ENCODE peak calls at places on chromosome 12, in five cellular contexts. W is left ventricle myocardium inferior, D is AG04450, V is tibial artery, B is Peyer's patch. O is an unnamed sample.

GRCh38 chr12:95533985-95534384 is 17.3 kb downstream of the USP44 start:
- DNase-seq in V (no peak), W (no peak), D (no peak), B (no peak), O (no peak)

GRCh38 chr12:2083008-2083407 is 30.2 kb downstream of the CACNA1C start:
- DNase-seq in B (no peak), W (no peak), D (no peak), V (no peak), O (no peak)

GRCh38 chr12:128661216-128661550 is 162.6 kb downstream of the SLC15A4 start:
- DNase-seq in V (no peak), B (no peak), D (no peak), W (no peak), O (no peak)

GRCh38 chr12:32828552-32828951 is 68.0 kb downstream of the PKP2 start:
- DNase-seq in D (no peak), B (no peak), V (no peak), W (no peak), O (no peak)

GRCh38 chr12:102964872-102965271 is 7.4 kb downstream of the ASCL1 start:
- DNase-seq in V (no peak), W (no peak), B (peak), D (no peak), O (peak)

GRCh38 chr12:55142896-55143870 is 17.0 kb downstream of the OR9K2 start:
- DNase-seq in V (no peak), W (no peak), D (no peak), B (no peak), O (peak)

GRCh38 chr12:79409562-79409961 is 281.2 kb downstream of the PAWR start:
- DNase-seq in V (no peak), W (no peak), B (no peak), D (peak), O (peak)

GRCh38 chr12:49627752-49628360 is 4.5 kb downstream of the PRPF40B start:
- DNase-seq in D (no peak), B (no peak), W (no peak), V (no peak), O (peak)

GRCh38 chr12:101715045-101715444 is 17.6 kb downstream of the CHPT1 start:
- DNase-seq in B (no peak), V (no peak), D (no peak), W (no peak), O (no peak)

GRCh38 chr12:54988402-54989054 is 4.0 kb upstream of the TESPA1 start:
- DNase-seq in B (peak), D (no peak), V (no peak), W (peak), O (peak)

GRCh38 chr12:66942741-66943465 is 264.0 kb upstream of the GRIP1 start:
- DNase-seq in B (no peak), D (no peak), V (no peak), W (no peak), O (no peak)

GRCh38 chr12:8099235-8099634 is 17.2 kb downstream of the NECAP1 start:
- DNase-seq in V (no peak), W (no peak), D (no peak), B (no peak), O (no peak)

GRCh38 chr12:63021126-63021525 is 86.2 kb upstream of the PPM1H start:
- DNase-seq in D (no peak), B (no peak), V (no peak), W (no peak), O (no peak)

GRCh38 chr12:94186461-94187237 is 38.3 kb downstream of the PLXNC1 start:
- DNase-seq in B (no peak), D (peak), V (peak), W (peak), O (no peak)

GRCh38 chr12:64390275-64390851 is at the start of gene C12orf56:
- DNase-seq in W (no peak), D (no peak), B (peak), V (no peak), O (peak)

GRCh38 chr12:52037248-52037861 is 13.9 kb upstream of the NR4A1 start:
- DNase-seq in B (peak), D (no peak), V (peak), W (peak), O (peak)

GRCh38 chr12:67456281-67456918 is 187.2 kb downstream of the CAND1 start:
- DNase-seq in B (no peak), V (no peak), D (peak), W (no peak), O (peak)

GRCh38 chr12:107236824-107237467 is 143.6 kb upstream of the CRY1 start:
- DNase-seq in D (peak), V (no peak), B (no peak), W (no peak), O (peak)

GRCh38 chr12:4562034-4562657 is at the start of gene DYRK4:
- DNase-seq in D (peak), W (peak), B (peak), V (peak), O (peak)

GRCh38 chr12:112523856-112524255 is 105.1 kb downstream of the PTPN11 start:
- DNase-seq in D (no peak), V (no peak), W (no peak), B (no peak), O (no peak)

DNA sequence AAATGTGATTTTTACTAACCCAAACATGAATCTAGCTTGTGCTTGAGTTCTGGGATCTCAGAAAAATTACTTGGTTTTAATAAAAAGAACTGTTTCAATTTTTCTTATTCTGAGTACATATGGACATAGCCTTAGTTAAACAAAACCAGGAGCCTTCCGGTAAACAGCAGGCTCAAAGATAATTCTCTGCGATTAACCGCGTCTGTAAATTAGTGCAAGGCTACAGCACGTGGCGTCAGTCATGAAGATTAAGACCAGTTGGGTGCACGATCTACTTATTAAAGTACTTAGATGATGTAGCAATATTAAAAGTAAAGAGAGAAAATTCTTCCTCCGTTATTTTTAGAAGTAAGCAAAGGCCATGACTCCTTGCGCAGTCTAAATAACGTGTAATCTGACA is 707 bp downstream of the KCNJ8 start:
- DNase-seq in V (no peak), D (no peak), B (no peak), W (no peak), O (no peak)
- H3K4me3 ChIP-seq in V (peak), D (peak), B (no peak), W (peak), O (no peak)

GRCh38 chr12:132430838-132431826 is 58.8 kb upstream of the FBRSL1 start:
- DNase-seq in D (no peak), W (no peak), B (peak), V (no peak), O (no peak)
- TF ChIP-seq CTCF in D (no peak), W (no peak), B (no peak), V (no peak), O (no peak)

DNA sequence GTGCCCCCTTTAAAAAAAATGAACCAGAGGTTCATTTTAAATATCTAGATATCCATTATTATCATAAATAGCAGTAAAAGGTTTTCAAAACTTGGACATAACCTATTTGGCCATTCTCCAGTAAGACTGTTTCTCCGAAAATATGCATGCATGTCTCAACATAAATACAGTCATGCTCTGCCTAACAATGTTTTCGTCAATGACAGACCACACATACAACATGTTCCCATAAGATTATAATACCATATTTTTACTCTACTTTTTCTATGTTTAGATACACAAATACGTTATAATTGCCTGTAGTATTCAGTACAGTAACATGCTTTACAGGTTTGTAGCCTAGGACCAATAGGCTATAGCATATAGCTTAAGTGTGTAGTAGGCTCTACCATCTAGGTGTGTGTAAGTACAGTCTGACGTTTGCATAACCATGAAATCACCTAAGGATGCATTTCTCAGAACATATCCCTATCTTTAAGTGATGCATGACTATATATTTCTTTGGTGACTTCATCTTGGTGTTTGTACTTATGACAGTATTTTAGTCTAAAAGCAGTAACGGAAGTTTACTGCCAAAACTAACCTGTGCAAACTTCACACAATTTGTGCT is 3.2 kb downstream of the TMEM19 start:
- DNase-seq in W (no peak), V (no peak), D (no peak), B (no peak), O (peak)
- H3K4me3 ChIP-seq in W (no peak), V (no peak), D (no peak), B (no peak), O (no peak)

DNA sequence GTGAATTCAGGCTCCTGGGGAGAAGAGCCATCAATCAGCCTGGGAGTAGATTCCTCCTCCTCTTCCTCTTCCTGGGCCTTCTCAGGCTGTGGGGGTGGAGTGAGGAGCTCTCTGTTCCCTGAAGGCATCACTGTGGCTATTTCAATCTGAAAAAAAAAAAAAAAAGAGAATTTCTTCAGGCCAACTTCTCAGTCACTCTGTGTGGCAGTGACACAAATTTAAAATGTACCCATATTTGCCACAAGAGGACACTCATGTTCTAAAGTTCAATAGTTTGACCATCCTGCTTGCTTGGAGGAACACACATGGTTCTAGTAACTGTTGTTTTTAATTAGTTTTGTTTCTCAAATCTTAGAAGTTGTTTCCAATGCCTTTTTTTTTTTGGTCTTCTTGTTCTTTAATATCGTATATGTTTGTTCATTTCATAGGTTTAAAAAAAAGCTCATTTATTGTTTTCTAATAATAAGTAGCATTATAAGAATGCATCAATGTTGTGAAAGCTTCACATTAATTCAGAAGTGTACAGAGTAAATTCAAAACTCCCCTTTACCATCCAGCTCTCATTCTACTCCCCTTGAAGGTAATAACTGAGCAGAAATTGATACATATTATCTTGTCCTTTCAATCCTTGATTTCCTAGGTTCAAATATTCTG is 23.3 kb upstream of the CCER1 start:
- DNase-seq in W (no peak), V (no peak), B (no peak), D (peak), O (peak)
- TF ChIP-seq CTCF in W (peak), V (peak), B (peak), D (peak), O (peak)

O was measured in epithelial cell of esophagus.